ENCODE peak calls at places on chromosome 7, in five cellular contexts. J is stomach, L is pancreas, H is left ventricle myocardium inferior, G is PC-9. P is an unnamed sample.
A peak's percentile ranks its signal among the peaks of the same experiment; 100 is the strongest.

GRCh38 chr7:43700059-43700501 is 29.2 kb downstream of the COA1 start:
- DNase-seq in J (no peak), L (no peak), H (no peak), G (no peak), P (peak; percentile 43)

GRCh38 chr7:140610204-140611165 is 30.1 kb downstream of the DENND2A start:
- DNase-seq in J (no peak), L (no peak), H (no peak), G (peak; percentile 30), P (no peak)

GRCh38 chr7:148588891-148589215 is 1.7 kb upstream of the C7orf33 start:
- DNase-seq in J (no peak), L (no peak), H (no peak), G (no peak), P (no peak)

GRCh38 chr7:69232445-69233376 is 365.6 kb upstream of the AUTS2 start:
- DNase-seq in J (no peak), L (no peak), H (no peak), G (no peak), P (no peak)

GRCh38 chr7:48101352-48101751 is 12.3 kb downstream of the UPP1 start:
- DNase-seq in J (no peak), L (no peak), H (no peak), G (no peak), P (no peak)

GRCh38 chr7:82317760-82318159 is 125.8 kb downstream of the CACNA2D1 start:
- DNase-seq in J (no peak), L (no peak), H (no peak), G (no peak), P (no peak)

GRCh38 chr7:34417781-34418180 is 240.2 kb upstream of the NPSR1 start:
- DNase-seq in J (no peak), L (no peak), H (no peak), G (no peak), P (no peak)

GRCh38 chr7:150378853-150379589 is at the start of gene ZNF775:
- DNase-seq in J (peak; percentile 97), L (peak; percentile 96), H (peak; percentile 97), G (peak; percentile 99), P (peak; percentile 79)

GRCh38 chr7:95871078-95871848 is 98.9 kb downstream of the DYNC1I1 start:
- DNase-seq in J (no peak), L (peak; percentile 17), H (no peak), G (peak; percentile 9), P (peak; percentile 7)

GRCh38 chr7:84091318-84091717 is 103.3 kb downstream of the SEMA3A start:
- DNase-seq in J (no peak), L (no peak), H (no peak), G (no peak), P (no peak)

GRCh38 chr7:992742-993607 is 10.0 kb downstream of the CYP2W1 start:
- DNase-seq in J (peak; percentile 96), L (peak; percentile 97), H (peak; percentile 95), G (peak; percentile 97), P (peak; percentile 91)

GRCh38 chr7:159115601-159116501 is 28.8 kb downstream of the VIPR2 start:
- DNase-seq in J (no peak), L (peak; percentile 91), H (no peak), G (no peak), P (no peak)

GRCh38 chr7:95396136-95397032 is at the start of gene PON3:
- DNase-seq in J (peak; percentile 27), L (peak; percentile 62), H (no peak), G (peak; percentile 61), P (no peak)

GRCh38 chr7:82244947-82245346 is 198.6 kb downstream of the CACNA2D1 start:
- DNase-seq in J (no peak), L (no peak), H (no peak), G (no peak), P (no peak)

GRCh38 chr7:130290745-130291144 is 2.2 kb upstream of the CPA4 start:
- DNase-seq in J (no peak), L (peak; percentile 78), H (no peak), G (peak; percentile 59), P (peak; percentile 27)

GRCh38 chr7:74306737-74307469 is 17.7 kb downstream of the CLIP2 start:
- DNase-seq in J (peak; percentile 50), L (peak; percentile 38), H (peak; percentile 54), G (no peak), P (no peak)

GRCh38 chr7:35254496-35255416 is 856 bp upstream of the TBX20 start:
- DNase-seq in J (no peak), L (no peak), H (peak; percentile 53), G (no peak), P (no peak)

GRCh38 chr7:82677493-82677892 is 233.9 kb upstream of the CACNA2D1 start:
- DNase-seq in J (no peak), L (no peak), H (no peak), G (no peak), P (no peak)

GRCh38 chr7:74334026-74334425 is 44.8 kb downstream of the CLIP2 start:
- DNase-seq in J (no peak), L (no peak), H (no peak), G (no peak), P (peak; percentile 42)

GRCh38 chr7:80410081-80410480 is 101.8 kb downstream of the GNAT3 start:
- DNase-seq in J (no peak), L (no peak), H (no peak), G (no peak), P (no peak)

GRCh38 chr7:11831383-11831726 is 643 bp downstream of the THSD7A start:
- DNase-seq in J (no peak), L (no peak), H (no peak), G (no peak), P (no peak)

GRCh38 chr7:11831727-11832495 is at the start of gene THSD7A:
- DNase-seq in J (peak; percentile 54), L (peak; percentile 20), H (peak; percentile 42), G (peak; percentile 68), P (no peak)

GRCh38 chr7:11833431-11833830 is 1.4 kb upstream of the THSD7A start:
- DNase-seq in J (no peak), L (no peak), H (no peak), G (no peak), P (no peak)

GRCh38 chr7:11830582-11831382 is 1.2 kb downstream of the THSD7A start:
- DNase-seq in J (no peak), L (no peak), H (no peak), G (no peak), P (no peak)

DNA sequence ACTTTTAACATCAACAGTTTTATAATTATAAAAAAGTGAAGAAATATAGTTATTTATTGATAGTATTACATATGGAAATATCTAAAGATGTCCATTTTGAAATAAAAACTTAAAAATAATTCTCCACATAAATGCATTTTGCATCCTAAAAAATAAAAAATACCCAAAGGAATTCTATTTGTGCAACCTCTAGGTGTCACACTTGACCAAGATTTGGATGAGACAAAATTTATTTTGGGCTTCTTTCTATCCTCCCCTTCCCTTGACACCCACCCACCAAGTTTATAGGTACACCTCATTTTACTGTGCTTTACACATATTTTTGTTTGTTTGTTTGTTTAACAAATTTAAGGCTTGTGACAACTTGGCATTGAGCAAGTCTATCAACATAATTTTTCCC is 3.3 kb upstream of the THSD7A start:
- DNase-seq in J (no peak), L (no peak), H (no peak), G (no peak), P (no peak)
- TF ChIP-seq CTCF in J (no peak), L (no peak), H (peak; percentile 33), G (peak; percentile 83), P (peak; percentile 37)

DNA sequence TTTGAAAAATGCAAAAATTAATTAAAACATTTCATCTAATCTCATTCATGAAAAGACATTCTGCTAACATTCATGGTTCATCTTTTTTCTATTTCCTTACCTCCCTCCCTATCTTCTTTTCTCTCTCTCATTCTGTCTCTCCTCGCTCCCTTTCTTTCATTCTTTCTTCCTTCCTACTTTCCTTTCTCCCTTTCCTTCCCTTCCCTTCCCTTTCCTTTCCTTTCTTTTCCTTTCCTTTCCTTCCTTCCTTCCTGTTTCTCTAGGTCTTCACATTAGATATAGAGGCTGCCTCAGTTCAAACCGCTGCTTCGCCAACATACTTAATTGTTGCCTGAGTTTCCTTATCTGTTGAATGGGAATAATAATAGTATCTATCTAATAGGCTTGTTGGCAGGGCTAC is 21.9 kb downstream of the SFRP4 start:
- DNase-seq in J (no peak), L (no peak), H (no peak), G (no peak), P (no peak)
- H3K27ac ChIP-seq in J (no peak overlapping the region), L (no peak overlapping the region), H (no peak overlapping the region), G (no peak overlapping the region), P (no peak overlapping the region)

GRCh38 chr7:138587485-138587884 is 113.7 kb downstream of the SVOPL start:
- DNase-seq in J (no peak), L (no peak), H (no peak), G (no peak), P (no peak)

GRCh38 chr7:138584283-138584682 is 116.9 kb downstream of the SVOPL start:
- DNase-seq in J (no peak), L (no peak), H (no peak), G (no peak), P (no peak)

GRCh38 chr7:138581065-138581464 is 120.1 kb downstream of the SVOPL start:
- DNase-seq in J (no peak), L (no peak), H (no peak), G (no peak), P (no peak)

GRCh38 chr7:138584696-138585095 is 116.5 kb downstream of the SVOPL start:
- DNase-seq in J (no peak), L (no peak), H (no peak), G (no peak), P (no peak)

DNA sequence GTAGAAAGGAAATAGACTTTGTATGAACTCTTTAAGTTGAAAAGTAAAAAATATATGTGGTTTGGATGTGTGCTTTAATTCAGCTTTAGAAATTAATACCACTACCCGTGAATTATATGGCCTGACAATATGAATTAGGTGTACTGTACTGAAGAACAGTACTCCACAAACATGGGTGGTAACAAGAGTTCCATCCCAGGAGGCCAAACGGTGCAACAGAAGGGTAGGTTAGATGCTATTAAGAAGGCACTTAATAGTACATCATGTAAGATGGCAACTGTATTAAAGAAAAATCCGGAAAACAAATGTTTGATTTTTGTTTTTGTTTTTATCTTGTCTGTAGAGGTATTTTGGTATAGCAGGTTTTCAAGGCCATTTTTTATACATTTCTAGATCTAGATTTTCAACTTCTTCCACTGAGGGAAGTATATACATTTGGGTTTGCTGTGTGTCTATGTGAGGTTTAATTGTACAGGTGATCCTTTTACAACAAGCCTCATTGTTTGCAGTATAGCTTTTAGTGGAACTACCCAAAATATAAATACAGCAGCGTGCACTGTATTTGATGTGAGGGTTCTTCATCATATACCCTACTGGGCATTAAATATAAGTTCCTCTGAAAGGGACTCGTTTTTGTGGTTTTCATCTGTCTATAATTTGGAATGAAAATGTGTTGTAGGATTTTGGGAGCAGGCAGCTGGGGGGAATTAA is 115.7 kb downstream of the SVOPL start:
- DNase-seq in J (no peak), L (no peak), H (no peak), G (no peak), P (no peak)
- H3K4me3 ChIP-seq in J (no peak overlapping the region), L (no peak overlapping the region), H (no peak overlapping the region), G (no peak overlapping the region), P (no peak overlapping the region)

DNA sequence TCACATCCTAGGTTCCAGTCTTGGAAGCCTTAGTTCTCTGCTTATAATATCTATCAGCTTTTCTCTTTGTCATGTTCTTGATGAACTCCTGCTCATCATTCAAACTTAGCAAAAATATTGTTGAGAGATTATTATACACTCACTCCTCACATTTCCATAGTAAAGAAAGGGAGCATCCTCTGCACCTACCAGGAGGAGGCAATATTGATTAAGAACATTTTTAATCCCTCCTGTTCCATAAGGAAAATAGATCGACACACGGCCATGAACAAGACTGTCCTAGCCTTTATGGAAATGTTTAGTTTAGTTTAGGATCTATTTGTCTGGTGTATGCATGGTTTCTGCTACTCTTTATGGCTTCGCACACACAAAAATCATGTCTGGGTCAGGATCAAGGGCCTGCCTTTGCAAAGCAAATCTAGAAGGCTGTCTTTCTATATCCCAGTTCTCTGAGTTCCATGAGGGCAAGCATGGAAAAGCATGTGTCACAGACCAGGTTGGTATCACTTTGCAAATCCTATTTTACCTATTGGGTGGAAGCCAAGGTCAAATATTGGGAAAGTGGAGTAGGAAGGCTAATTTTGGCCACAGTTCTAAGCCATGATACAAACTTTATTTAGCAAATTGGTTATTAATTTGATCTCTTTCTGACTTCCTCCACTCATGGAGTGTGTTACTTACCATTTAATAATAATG is 164.4 kb downstream of the MDFIC start:
- DNase-seq in J (no peak), L (no peak), H (no peak), G (no peak), P (no peak)
- TF ChIP-seq CTCF in J (no peak), L (no peak), H (no peak), G (no peak), P (peak; percentile 2)